ENCODE peak calls at places on chromosomes 11 and 22, in four cellular contexts. T is trophoblast cell, C is neural progenitor cell, P is fibroblast of lung. D is an unnamed sample.

GRCh38 chr11:69775163-69775755 is at the start of gene FGF4:
- DNase-seq in T (no peak), C (peak), P (no peak), D (no peak)

GRCh38 chr11:132289590-132290256 is 919.3 kb downstream of the NTM start:
- DNase-seq in T (no peak), C (no peak), P (no peak), D (no peak)

GRCh38 chr11:59918987-59919589 is 19.1 kb upstream of the OOSP1 start:
- DNase-seq in T (no peak), C (peak), P (no peak), D (peak)

GRCh38 chr22:27778299-27779090 is 23.1 kb downstream of the MN1 start:
- DNase-seq in T (no peak), C (peak), P (no peak), D (peak)

GRCh38 chr11:124867700-124868099 is 2.5 kb downstream of the ROBO3 start:
- DNase-seq in T (peak), C (peak), P (peak), D (no peak)

GRCh38 chr22:37824674-37825641 is 1.8 kb downstream of the GALR3 start:
- DNase-seq in T (no peak), C (peak), P (no peak), D (peak)

GRCh38 chr11:48044577-48044976 is 64.2 kb downstream of the PTPRJ start:
- DNase-seq in T (no peak), C (no peak), P (no peak), D (no peak)

GRCh38 chr22:28674121-28674563 is 5.5 kb downstream of the TTC28 start:
- DNase-seq in T (no peak), C (no peak), P (peak), D (peak)

GRCh38 chr22:50267591-50268390 is 2.4 kb downstream of the MAPK11 start:
- DNase-seq in T (no peak), C (peak), P (peak), D (no peak)

GRCh38 chr22:32793604-32794003 is 7.9 kb upstream of the TIMP3 start:
- DNase-seq in T (no peak), C (no peak), P (no peak), D (no peak)

GRCh38 chr11:76161261-76161961 is 44.9 kb downstream of the WNT11 start:
- DNase-seq in T (no peak), C (peak), P (no peak), D (no peak)

GRCh38 chr11:108733479-108734116 is 68.7 kb downstream of the DDX10 start:
- DNase-seq in T (no peak), C (no peak), P (peak), D (peak)

GRCh38 chr11:111540114-111540920 is at the start of gene LAYN:
- DNase-seq in T (peak), C (peak), P (no peak), D (no peak)

GRCh38 chr22:37100589-37101127 is 8.9 kb downstream of the TMPRSS6 start:
- DNase-seq in T (no peak), C (no peak), P (no peak), D (no peak)

GRCh38 chr11:76653674-76654309 is 16.8 kb downstream of the LRRC32 start:
- DNase-seq in T (no peak), C (no peak), P (peak), D (peak)

GRCh38 chr11:47400813-47401279 is 7.5 kb upstream of the SLC39A13 start:
- DNase-seq in T (no peak), C (peak), P (no peak), D (no peak)

GRCh38 chr22:42272431-42273004 is 2.1 kb upstream of the TCF20 start:
- DNase-seq in T (no peak), C (no peak), P (no peak), D (no peak)

GRCh38 chr11:129528296-129528695 is 152.6 kb downstream of the BARX2 start:
- DNase-seq in T (no peak), C (no peak), P (no peak), D (no peak)
- H3K9ac ChIP-seq in T (no peak), C (no peak), P (no peak), D (no peak)

GRCh38 chr11:129951883-129952262 is 50.8 kb downstream of the PRDM10 start:
- DNase-seq in T (no peak), C (no peak), P (no peak), D (no peak)
- H3K27ac ChIP-seq in T (no peak), C (no peak), P (no peak), D (no peak)

GRCh38 chr11:68383976-68384501 is 71.6 kb downstream of the LRP5 start:
- DNase-seq in T (no peak), C (peak), P (peak), D (no peak)

GRCh38 chr11:68380786-68381622 is 68.6 kb downstream of the LRP5 start:
- DNase-seq in T (no peak), C (no peak), P (no peak), D (peak)

GRCh38 chr11:68379216-68379615 is 66.8 kb downstream of the LRP5 start:
- DNase-seq in T (no peak), C (no peak), P (no peak), D (no peak)

GRCh38 chr11:68382358-68382998 is 70.1 kb downstream of the LRP5 start:
- DNase-seq in T (no peak), C (no peak), P (no peak), D (no peak)

DNA sequence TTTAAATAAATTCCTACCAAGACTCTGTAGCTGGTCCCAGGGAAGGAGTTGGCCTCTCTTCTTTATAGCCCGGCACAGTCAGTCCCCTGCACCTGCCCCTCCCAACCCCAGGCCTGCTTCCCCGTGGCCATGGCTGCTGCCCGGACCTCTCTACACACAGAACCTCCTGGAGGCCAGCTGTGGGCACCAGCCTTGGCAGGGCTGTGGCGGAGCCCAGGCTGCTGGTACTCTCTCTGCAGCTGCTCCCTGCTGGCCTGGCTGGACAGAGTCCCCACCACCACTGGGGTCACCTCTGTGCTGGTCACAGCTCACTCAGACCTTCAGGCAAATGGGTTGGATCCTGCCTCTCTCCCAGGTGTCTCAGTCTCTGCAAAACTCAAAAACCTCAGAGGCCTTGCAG is 69.3 kb downstream of the LRP5 start:
- DNase-seq in T (no peak), C (no peak), P (no peak), D (no peak)
- H3K9ac ChIP-seq in T (no peak), C (no peak), P (no peak), D (no peak)

GRCh38 chr11:121717296-121717695 is 264.5 kb upstream of the SORL1-AS1 start:
- DNase-seq in T (no peak), C (no peak), P (no peak), D (no peak)
- H3K27ac ChIP-seq in T (no peak), C (no peak), P (no peak), D (no peak)

DNA sequence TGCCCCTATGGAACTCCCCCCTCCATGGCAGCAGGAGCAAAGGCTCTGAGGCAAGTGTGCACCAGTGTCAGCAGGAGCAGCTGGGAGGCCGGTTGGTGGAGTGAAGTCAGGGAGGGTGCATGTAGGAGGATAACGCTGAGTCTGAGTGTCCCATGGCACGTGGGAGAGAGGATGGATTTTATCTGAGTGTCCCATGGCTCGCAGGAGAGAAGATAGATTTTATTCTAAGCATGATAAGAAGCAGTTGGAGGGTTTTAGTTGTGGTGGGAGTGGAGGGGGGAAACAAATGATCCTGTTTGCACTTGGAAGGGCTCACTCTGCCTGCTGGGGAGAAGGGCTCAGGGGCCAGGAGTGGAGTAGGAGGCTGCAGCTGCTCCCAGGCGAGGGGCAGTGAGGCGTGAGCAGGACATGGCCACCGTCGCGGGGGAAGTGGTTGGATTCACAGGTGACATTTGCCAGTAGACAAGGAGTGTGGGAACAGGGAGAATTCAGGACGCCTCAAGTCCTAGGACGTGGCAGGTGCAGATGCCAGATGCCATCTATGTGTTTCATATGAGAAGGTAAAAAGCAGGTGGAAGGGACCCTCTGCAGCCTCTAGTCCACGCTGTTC is 33.6 kb upstream of the PARVG start:
- DNase-seq in T (no peak), C (no peak), P (no peak), D (no peak)
- H3K9ac ChIP-seq in T (no peak), C (no peak), P (peak), D (no peak)

GRCh38 chr22:30422481-30423295 is 2.9 kb upstream of the MTFP1 start:
- DNase-seq in T (peak), C (peak), P (peak), D (peak)

GRCh38 chr22:30421695-30422480 is 3.7 kb upstream of the MTFP1 start:
- DNase-seq in T (no peak), C (no peak), P (no peak), D (no peak)

GRCh38 chr22:30423959-30424380 is 1.6 kb upstream of the MTFP1 start:
- DNase-seq in T (peak), C (peak), P (peak), D (peak)

GRCh38 chr22:30424471-30425326 is 869 bp upstream of the MTFP1 start:
- DNase-seq in T (no peak), C (peak), P (no peak), D (no peak)

GRCh38 chr22:30423296-30423958 is 2.1 kb upstream of the MTFP1 start:
- DNase-seq in T (peak), C (no peak), P (no peak), D (no peak)
- H3K27ac ChIP-seq in T (peak), C (peak), P (peak), D (peak)

GRCh38 chr11:35305670-35306382 is 113.5 kb downstream of the SLC1A2 start:
- DNase-seq in T (no peak), C (peak), P (peak), D (no peak)
- H3K9ac ChIP-seq in T (no peak), C (no peak), P (no peak), D (peak)

DNA sequence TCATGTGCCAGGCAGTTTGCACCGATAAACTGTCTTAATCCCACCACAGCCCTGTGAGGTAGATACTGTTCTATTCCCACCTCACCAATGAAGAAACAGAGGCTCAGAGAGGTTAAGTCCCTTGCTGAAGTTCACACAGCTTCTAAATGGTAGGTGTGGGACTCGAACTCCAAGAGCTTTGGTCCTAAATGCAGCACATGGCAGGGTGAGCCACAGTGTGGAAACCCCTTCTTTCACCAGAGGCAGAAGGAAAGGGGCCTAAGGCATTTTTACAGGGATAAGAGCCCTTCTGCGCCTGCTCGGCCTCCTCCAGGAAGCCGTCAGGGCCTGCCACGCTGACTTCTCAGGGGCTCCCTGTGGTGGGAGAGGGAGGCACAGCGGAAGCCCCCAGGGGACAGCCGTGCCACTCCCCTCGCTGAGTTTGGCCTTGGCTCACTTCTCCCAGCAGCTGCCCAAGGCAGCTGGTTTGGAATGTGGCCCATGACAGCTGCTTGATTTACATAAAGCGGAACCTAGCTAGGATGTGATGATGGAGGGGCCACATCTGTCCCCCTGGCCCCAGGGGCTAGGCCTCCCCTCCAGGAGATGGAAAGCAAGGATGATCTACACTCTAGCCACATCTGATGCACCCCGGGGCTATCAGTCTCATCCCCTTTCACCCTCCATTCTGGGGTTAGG is 35.4 kb downstream of the CD82 start:
- DNase-seq in T (no peak), C (no peak), P (peak), D (no peak)
- H3K27ac ChIP-seq in T (no peak), C (no peak), P (no peak), D (no peak)